ENCODE peak calls at places on chromosomes 13 and 19, in eight cellular contexts. V is cardiac fibroblast; I is testis; N is Caco-2; Y is neural progenitor cell; U is thoracic aorta; K is CD4-positive, CD25-positive, alpha-beta regulatory T cell; O is uterus. J is an unnamed sample.

GRCh38 chr19:5308471-5309437 is 31.9 kb downstream of the PTPRS start:
- DNase-seq in N (no peak), K (no peak), Y (no peak), O (peak; percentile 76), V (peak; percentile 94), U (peak; percentile 41), I (peak; percentile 66), J (peak; percentile 72)

GRCh38 chr19:27964165-27964564 is 1248.8 kb downstream of the UQCRFS1 start:
- DNase-seq in N (no peak), O (no peak), I (no peak), U (no peak), Y (no peak), V (peak; percentile 34), K (no peak), J (no peak)

GRCh38 chr13:99218969-99219368 is 18.3 kb downstream of the UBAC2 start:
- DNase-seq in N (no peak), U (no peak), Y (no peak), K (peak; percentile 81), I (no peak), O (no peak), V (no peak), J (no peak)

GRCh38 chr19:35368378-35368777 is 2.5 kb upstream of the GPR42 start:
- DNase-seq in O (no peak), I (no peak), Y (no peak), K (no peak), N (no peak), V (no peak), U (no peak), J (no peak)

GRCh38 chr13:79874396-79875360 is 393.7 kb downstream of the NDFIP2 start:
- DNase-seq in N (no peak), U (no peak), K (no peak), I (no peak), V (no peak), Y (no peak), O (no peak), J (no peak)

GRCh38 chr19:32168111-32168510 is 177.3 kb upstream of the ZNF507 start:
- DNase-seq in U (no peak), Y (no peak), N (no peak), O (no peak), K (no peak), V (no peak), I (no peak), J (peak; percentile 6)

GRCh38 chr19:31905980-31906948 is 439.1 kb upstream of the ZNF507 start:
- DNase-seq in K (no peak), I (no peak), Y (no peak), V (peak; percentile 5), N (no peak), O (peak; percentile 61), U (no peak), J (peak; percentile 49)

GRCh38 chr19:44808463-44809371 is at the start of gene BCAM:
- DNase-seq in V (peak; percentile 85), K (no peak), Y (peak; percentile 91), N (peak; percentile 86), U (no peak), O (peak; percentile 83), I (peak; percentile 85), J (peak; percentile 69)

GRCh38 chr13:47337781-47338507 is 441.1 kb upstream of the HTR2A start:
- DNase-seq in K (no peak), O (no peak), V (peak; percentile 73), Y (peak; percentile 20), U (no peak), N (no peak), I (no peak), J (no peak)

GRCh38 chr13:35768551-35768950 is 292.1 kb upstream of the MAB21L1 start:
- DNase-seq in K (no peak), U (no peak), N (no peak), O (no peak), Y (no peak), V (no peak), I (no peak), J (no peak)

GRCh38 chr13:76009491-76009890 is 373.4 kb downstream of the LMO7 start:
- DNase-seq in V (no peak), Y (no peak), O (no peak), K (no peak), I (no peak), U (no peak), N (peak; percentile 48), J (no peak)

GRCh38 chr19:4229179-4229931 is at the start of gene EBI3:
- DNase-seq in N (peak; percentile 79), U (no peak), V (peak; percentile 64), I (peak; percentile 23), O (no peak), K (no peak), Y (no peak), J (no peak)

GRCh38 chr19:51708811-51709210 is 15.0 kb downstream of the HAS1 start:
- DNase-seq in N (no peak), V (no peak), K (no peak), Y (no peak), I (no peak), O (no peak), U (no peak), J (no peak)

GRCh38 chr19:47613165-47614146 is 4.5 kb downstream of the BICRA start:
- DNase-seq in I (no peak), N (no peak), K (no peak), Y (peak; percentile 85), V (peak; percentile 84), U (no peak), O (no peak), J (no peak)

GRCh38 chr19:18416778-18417249 is 2.4 kb upstream of the SSBP4 start:
- DNase-seq in N (peak; percentile 87), I (peak; percentile 93), O (peak; percentile 95), K (no peak), V (peak; percentile 96), Y (peak; percentile 92), U (peak; percentile 82), J (peak; percentile 81)
- H3K4me3 ChIP-seq in N (peak overlapping the region; percentile 57), I (peak overlapping the region; percentile 57), O (peak overlapping the region; percentile 36), K (no peak overlapping the region), V (peak overlapping the region; percentile 33), Y (peak overlapping the region; percentile 37), U (peak overlapping the region; percentile 79), J (no peak overlapping the region)

DNA sequence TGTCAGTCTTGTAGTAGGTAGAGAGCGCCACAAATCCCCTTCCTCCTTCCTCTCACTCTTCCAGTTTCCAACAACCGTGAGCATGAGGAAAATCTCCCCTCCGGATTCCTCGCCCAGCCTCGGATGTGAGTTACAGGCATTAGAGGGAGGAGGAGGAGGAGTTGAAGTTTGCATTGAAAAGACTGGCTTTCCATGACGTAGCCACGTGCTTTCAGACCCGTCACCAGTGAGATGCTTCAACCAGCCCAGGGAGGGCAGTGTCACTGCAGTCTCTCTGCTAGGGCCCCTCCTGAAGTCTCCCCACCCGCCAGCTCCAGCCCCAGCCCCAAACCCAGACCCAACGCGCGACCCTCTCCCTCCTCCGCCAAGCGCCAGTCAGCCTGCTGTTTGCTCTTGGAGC is 444 bp upstream of the FGF14 start:
- DNase-seq in O (peak; percentile 33), U (no peak), K (peak; percentile 25), Y (peak; percentile 91), V (no peak), N (no peak), I (peak; percentile 28), J (no peak)
- H3K4me3 ChIP-seq in O (peak overlapping the region; percentile 41), U (peak overlapping the region; percentile 84), K (no peak overlapping the region), Y (peak overlapping the region; percentile 75), V (no peak overlapping the region), N (no peak overlapping the region), I (no peak overlapping the region), J (no peak overlapping the region)

DNA sequence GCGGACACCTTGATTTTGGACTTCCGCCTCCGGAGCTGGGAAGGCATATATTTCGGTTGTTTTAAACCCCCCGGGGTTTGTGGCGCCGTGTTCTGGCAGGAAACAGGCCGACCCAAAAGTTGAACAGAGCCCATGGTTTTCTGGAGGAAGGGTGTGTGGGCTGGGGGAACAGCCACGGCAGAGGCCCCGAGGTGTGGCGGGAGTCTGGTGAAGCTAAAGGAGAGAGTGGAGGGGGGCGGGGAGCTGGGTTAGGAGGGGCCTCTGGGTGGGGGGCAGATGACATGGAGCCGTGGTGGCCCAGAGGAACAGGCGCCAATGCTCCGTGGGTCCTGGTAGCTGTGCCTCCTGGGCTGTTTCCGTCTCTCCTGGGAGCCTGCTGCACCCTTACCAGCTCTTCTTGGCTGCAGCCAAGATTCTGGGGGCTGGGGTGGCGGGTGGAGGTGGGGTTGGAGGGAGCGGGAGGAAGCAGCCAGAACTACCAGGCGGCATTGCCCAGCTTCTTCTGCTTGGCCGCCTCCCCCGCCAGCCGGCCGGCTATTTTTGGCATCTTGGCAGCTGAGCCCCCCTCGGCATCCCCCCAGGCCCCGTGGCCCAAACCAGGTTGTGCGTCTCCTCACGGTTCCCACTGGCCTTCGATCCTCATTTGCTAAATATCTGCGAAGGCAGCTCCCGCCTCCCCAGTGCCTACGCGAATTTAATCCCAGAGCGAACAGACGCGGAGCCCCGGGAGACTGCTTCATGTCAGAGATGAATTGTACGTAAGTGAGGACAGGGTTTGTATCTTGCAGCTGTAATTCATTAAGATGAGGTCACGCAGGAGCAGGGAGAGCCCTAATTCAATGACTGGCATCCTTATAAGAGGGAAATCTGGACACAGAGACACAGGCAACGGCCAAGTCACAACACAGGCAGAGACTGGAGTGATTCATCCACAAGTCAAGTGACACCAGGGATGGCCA is 12.7 kb upstream of the PEAK3 start:
- DNase-seq in I (no peak), U (no peak), N (no peak), Y (no peak), O (peak; percentile 70), K (no peak), V (peak; percentile 82), J (no peak)
- H3K4me3 ChIP-seq in I (no peak overlapping the region), U (peak overlapping the region; percentile 53), N (no peak overlapping the region), Y (no peak overlapping the region), O (no peak overlapping the region), K (no peak overlapping the region), V (no peak overlapping the region), J (no peak overlapping the region)

GRCh38 chr19:2096543-2097329 is at the start of gene IZUMO4:
- DNase-seq in V (peak; percentile 99), I (peak; percentile 99), K (peak; percentile 100), U (peak; percentile 95), O (peak; percentile 100), Y (peak; percentile 99), N (peak; percentile 97), J (peak; percentile 99)

GRCh38 chr19:2099937-2100718 is 3.4 kb downstream of the IZUMO4 start:
- DNase-seq in V (no peak), Y (no peak), N (no peak), K (no peak), O (no peak), U (no peak), I (no peak), J (no peak)

GRCh38 chr19:2099054-2099501 is 2.4 kb downstream of the IZUMO4 start:
- DNase-seq in V (no peak), Y (no peak), N (no peak), U (no peak), K (no peak), O (no peak), I (no peak), J (no peak)

GRCh38 chr19:2097330-2098327 is 914 bp downstream of the IZUMO4 start:
- DNase-seq in K (no peak), U (no peak), Y (peak; percentile 23), N (no peak), O (peak; percentile 50), V (no peak), I (no peak), J (no peak)

DNA sequence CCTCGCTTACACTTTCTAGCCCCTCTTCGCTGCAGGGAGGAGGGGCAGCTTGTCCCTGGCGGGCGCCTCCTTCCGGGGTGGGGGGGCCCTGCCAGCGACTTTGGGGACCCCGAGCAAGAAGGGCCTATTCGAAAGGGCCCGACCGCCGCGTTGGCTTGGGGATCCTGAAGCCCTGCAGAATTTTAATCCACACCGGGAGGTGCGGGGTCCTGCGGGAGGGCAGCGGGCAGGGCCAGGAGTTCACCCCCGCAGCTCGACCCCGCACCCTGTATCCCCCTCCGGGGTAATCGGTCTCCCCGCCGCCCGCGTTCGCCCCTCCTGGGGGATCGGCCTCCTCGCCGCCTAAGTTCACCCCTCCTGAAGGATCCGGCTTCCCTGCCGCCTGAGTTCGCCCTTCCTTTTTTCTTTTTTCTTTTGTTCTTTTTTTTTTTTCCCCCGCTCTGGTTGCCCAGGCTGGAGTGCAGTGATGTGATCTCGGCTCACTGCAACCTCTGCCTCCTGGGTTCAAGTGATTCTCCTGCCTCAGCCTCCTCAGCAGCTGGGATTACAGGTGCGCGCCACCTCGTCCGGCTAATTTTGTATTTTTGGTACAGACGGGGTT is 688 bp downstream of the MOB3A start:
- DNase-seq in I (no peak), N (no peak), U (no peak), V (no peak), Y (peak; percentile 11), K (no peak), O (no peak), J (no peak)
- H3K4me3 ChIP-seq in I (peak overlapping the region; percentile 68), N (peak overlapping the region; percentile 69), U (peak overlapping the region; percentile 90), V (peak overlapping the region; percentile 76), Y (peak overlapping the region; percentile 84), K (peak overlapping the region; percentile 89), O (peak overlapping the region; percentile 74), J (peak overlapping the region; percentile 65)

J was measured in lung.